ENCODE peak calls at places on chromosomes 3 and 15, in four cellular contexts. M, W, S and V are unnamed samples.

GRCh38 chr3:73036694-73037368 is 24.6 kb upstream of the EBLN2 start:
- DNase-seq in S (no peak), W (no peak), M (no peak), V (no peak)

GRCh38 chr3:59839283-59839682 is 789.5 kb upstream of the CFAP20DC start:
- DNase-seq in S (no peak), W (peak), M (no peak), V (no peak)

GRCh38 chr3:37980477-37981347 is 9.9 kb upstream of the VILL start:
- DNase-seq in M (no peak), S (no peak), W (no peak), V (no peak)

GRCh38 chr15:63463793-63464192 is 40.6 kb upstream of the USP3 start:
- DNase-seq in W (no peak), S (no peak), M (no peak), V (no peak)

GRCh38 chr3:3065876-3066275 is 44.3 kb downstream of the IL5RA start:
- DNase-seq in S (no peak), W (no peak), M (no peak), V (no peak)

GRCh38 chr15:31169558-31169957 is 68.0 kb upstream of the TRPM1 start:
- DNase-seq in W (no peak), M (no peak), S (no peak), V (no peak)

GRCh38 chr3:42500909-42501308 is 1.5 kb upstream of the VIPR1 start:
- DNase-seq in W (no peak), S (no peak), M (no peak), V (no peak)

GRCh38 chr15:26020871-26021270 is 157.7 kb upstream of the ATP10A start:
- DNase-seq in W (no peak), M (no peak), S (no peak), V (no peak)

GRCh38 chr15:78280289-78281072 is 16.1 kb downstream of the DNAJA4 start:
- DNase-seq in S (no peak), M (no peak), W (no peak), V (no peak)

GRCh38 chr15:48472756-48473155 is 141.5 kb downstream of the DUT start:
- DNase-seq in S (no peak), M (no peak), W (no peak), V (no peak)

GRCh38 chr15:68565701-68566100 is 13.1 kb upstream of the CORO2B start:
- DNase-seq in W (no peak), S (no peak), M (no peak), V (no peak)

GRCh38 chr15:76012021-76012551 is at the start of gene NRG4:
- DNase-seq in M (peak), S (no peak), W (no peak), V (no peak)

GRCh38 chr3:176469694-176470205 is 727.5 kb downstream of the TBL1XR1 start:
- DNase-seq in S (no peak), W (no peak), M (peak), V (no peak)

GRCh38 chr15:94238539-94239118 is 7.3 kb downstream of the MCTP2 start:
- DNase-seq in W (no peak), S (no peak), M (no peak), V (no peak)

GRCh38 chr3:119675188-119675874 is 1.9 kb downstream of the COX17 start:
- DNase-seq in M (no peak), S (no peak), W (no peak), V (no peak)
- H3K4me3 ChIP-seq in M (no peak), S (no peak), W (no peak), V (no peak)

DNA sequence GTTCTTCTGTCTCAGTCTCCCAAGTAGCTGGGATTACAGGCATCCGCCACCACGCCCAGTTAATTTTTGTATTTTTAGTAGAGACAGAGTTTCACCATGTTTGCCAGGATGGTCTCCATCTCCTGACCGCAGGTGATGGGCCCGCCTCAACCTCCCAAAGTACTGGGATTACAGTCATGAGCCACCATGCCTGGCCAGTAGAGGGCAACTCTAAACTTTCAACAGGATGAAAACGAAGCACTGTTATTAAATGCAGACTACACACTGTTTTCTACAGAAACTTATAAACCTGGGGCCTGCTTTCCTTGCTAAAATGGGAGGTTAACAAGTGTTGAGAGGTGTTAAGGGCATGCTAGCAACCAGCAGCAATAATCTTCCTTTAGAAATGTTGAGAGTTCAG is 7.6 kb downstream of the ARPC4 start:
- DNase-seq in W (no peak), M (no peak), S (no peak), V (no peak)
- TF ChIP-seq CTCF in W (peak), M (peak), S (peak), V (no peak)

GRCh38 chr3:44918087-44918486 is 43.7 kb downstream of the TGM4 start:
- DNase-seq in M (no peak), W (no peak), S (peak), V (no peak)

GRCh38 chr3:44918581-44918980 is 44.2 kb downstream of the TGM4 start:
- DNase-seq in W (no peak), S (peak), M (no peak), V (no peak)

GRCh38 chr3:44914936-44915335 is 40.5 kb downstream of the TGM4 start:
- DNase-seq in W (no peak), S (peak), M (no peak), V (no peak)

GRCh38 chr3:44913868-44914468 is 39.6 kb downstream of the TGM4 start:
- DNase-seq in M (peak), W (peak), S (peak), V (no peak)

DNA sequence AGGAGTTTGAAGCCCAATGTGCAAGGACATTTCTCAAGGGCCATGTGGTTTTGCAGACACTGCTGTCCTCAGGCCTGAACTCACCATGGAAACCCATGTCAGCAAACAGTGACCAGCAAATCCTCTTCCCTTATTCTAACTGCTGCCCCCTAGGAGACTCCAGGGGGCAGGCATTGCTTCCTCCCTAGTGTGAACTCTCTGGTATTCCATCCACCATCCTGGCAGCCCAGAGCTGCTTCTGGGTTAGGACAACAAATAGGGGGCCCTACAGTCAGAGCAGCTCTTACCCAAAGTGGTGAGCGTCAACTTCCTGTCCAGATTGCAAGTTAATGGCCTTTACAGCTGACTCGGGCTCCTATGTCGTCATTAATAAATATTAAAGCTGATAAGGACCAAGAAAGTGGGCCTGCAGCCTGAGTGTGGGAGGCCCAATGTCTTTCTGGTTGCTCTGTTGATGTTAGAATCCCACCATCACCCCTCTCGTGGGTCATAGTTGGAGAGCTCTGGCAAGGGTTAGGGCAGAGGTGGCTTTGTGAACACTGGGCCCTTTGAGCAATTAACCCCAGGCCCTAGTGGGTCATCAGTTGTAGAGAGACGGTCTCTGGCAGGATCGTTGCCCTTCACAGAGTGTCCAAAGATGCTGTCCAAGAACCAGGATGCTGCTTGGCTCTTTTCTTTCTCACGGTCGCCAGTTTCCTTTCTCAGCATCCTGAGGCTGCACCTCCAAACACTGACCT is 41.5 kb downstream of the TGM4 start:
- DNase-seq in M (no peak), S (peak), W (no peak), V (no peak)
- H3K27ac ChIP-seq in M (no peak), S (no peak), W (no peak), V (no peak)

GRCh38 chr3:79664444-79664843 is 103.4 kb downstream of the ROBO1 start:
- DNase-seq in M (no peak), W (no peak), S (no peak), V (no peak)
- H3K4me3 ChIP-seq in M (no peak), W (no peak), S (no peak), V (no peak)

GRCh38 chr15:89243691-89244511 is at the start of gene FANCI:
- DNase-seq in S (peak), M (peak), W (peak), V (peak)
- TF ChIP-seq CTCF in S (peak), M (peak), W (peak), V (no peak)

GRCh38 chr3:11583226-11583625 is 60.5 kb downstream of the VGLL4 start:
- DNase-seq in M (no peak), W (no peak), S (no peak), V (no peak)

GRCh38 chr3:11582123-11582968 is 61.4 kb downstream of the VGLL4 start:
- DNase-seq in M (no peak), W (peak), S (no peak), V (peak)

GRCh38 chr3:11581237-11582122 is 62.2 kb downstream of the VGLL4 start:
- DNase-seq in S (no peak), W (no peak), M (no peak), V (no peak)

GRCh38 chr3:11584570-11584969 is 59.1 kb downstream of the VGLL4 start:
- DNase-seq in W (no peak), M (no peak), S (no peak), V (no peak)

GRCh38 chr3:11583638-11584046 is 60.1 kb downstream of the VGLL4 start:
- DNase-seq in S (no peak), W (no peak), M (no peak), V (no peak)
- H3K27ac ChIP-seq in S (peak), W (peak), M (no peak), V (peak)